ENCODE peak calls at places on chromosomes 11 and 22, in seven cellular contexts. G, J, B, P, A, R and V are unnamed samples.
A peak's percentile ranks its signal among the peaks of the same experiment; 100 is the strongest.

GRCh38 chr11:76962583-76963416 is 71.4 kb upstream of the B3GNT6 start:
- DNase-seq in J (no peak), A (no peak), R (no peak), P (no peak), G (no peak), B (peak; percentile 34), V (no peak)

GRCh38 chr11:12193515-12194336 is 83.3 kb downstream of the MICAL2 start:
- DNase-seq in B (no peak), G (no peak), R (no peak), A (no peak), J (no peak), P (no peak), V (no peak)

GRCh38 chr11:59144096-59144495 is 1.4 kb downstream of the FAM111A start:
- DNase-seq in B (no peak), G (no peak), P (no peak), R (peak; percentile 42), A (no peak), J (no peak), V (no peak)

GRCh38 chr22:49576241-49577141 is 251.2 kb downstream of the BRD1 start:
- DNase-seq in J (peak; percentile 62), A (peak; percentile 46), R (no peak), B (peak; percentile 1), G (no peak), P (no peak), V (no peak)

GRCh38 chr11:113260096-113260425 is 54.3 kb upstream of the TTC12 start:
- DNase-seq in R (no peak), J (no peak), G (no peak), P (no peak), B (no peak), A (no peak), V (no peak)

GRCh38 chr22:25890651-25891050 is 148.7 kb downstream of the MYO18B start:
- DNase-seq in A (no peak), P (no peak), B (no peak), J (no peak), R (no peak), G (no peak), V (peak; percentile 50)

GRCh38 chr22:21443057-21443734 is 24.0 kb upstream of the TMEM191C start:
- DNase-seq in R (no peak), B (no peak), A (peak; percentile 49), J (peak; percentile 49), P (no peak), G (no peak), V (peak; percentile 8)

GRCh38 chr11:132186699-132187098 is 816.3 kb downstream of the NTM start:
- DNase-seq in G (no peak), R (no peak), J (no peak), P (no peak), B (no peak), A (no peak), V (no peak)

GRCh38 chr22:23383491-23384450 is 196.3 kb downstream of the IGLL1 start:
- DNase-seq in J (peak; percentile 78), A (no peak), R (no peak), G (peak; percentile 78), P (no peak), B (no peak), V (peak; percentile 83)

GRCh38 chr22:28711820-28712777 is 29.5 kb downstream of the CHEK2 start:
- DNase-seq in R (peak; percentile 55), J (no peak), B (no peak), G (no peak), P (no peak), A (no peak), V (no peak)

GRCh38 chr11:14544611-14545010 is 24.4 kb upstream of the PSMA1 start:
- DNase-seq in R (no peak), A (no peak), J (no peak), B (no peak), G (no peak), P (no peak), V (no peak)

GRCh38 chr11:28759311-28759710 is 651.1 kb downstream of the METTL15 start:
- DNase-seq in G (no peak), J (no peak), A (no peak), P (no peak), B (no peak), R (peak; percentile 72), V (no peak)

GRCh38 chr22:50316114-50317065 is 8.9 kb upstream of the PLXNB2 start:
- DNase-seq in J (peak; percentile 74), G (no peak), B (no peak), A (no peak), P (no peak), R (no peak), V (no peak)

GRCh38 chr22:31968022-31968421 is 23.7 kb downstream of the YWHAH start:
- DNase-seq in A (no peak), B (no peak), G (no peak), P (no peak), J (no peak), R (no peak), V (no peak)

GRCh38 chr22:27983361-27983791 is 64.3 kb upstream of the PITPNB start:
- DNase-seq in B (no peak), G (no peak), A (no peak), J (no peak), R (no peak), P (no peak), V (no peak)

GRCh38 chr22:40499187-40499753 is 128.9 kb downstream of the SGSM3 start:
- DNase-seq in J (no peak), A (no peak), R (peak; percentile 89), G (peak; percentile 46), P (peak; percentile 10), B (no peak), V (no peak)

GRCh38 chr11:48125866-48126265 is 90.7 kb upstream of the OR4B1 start:
- DNase-seq in B (no peak), J (no peak), P (no peak), R (no peak), G (no peak), A (no peak), V (peak; percentile 57)

GRCh38 chr22:43207386-43207785 is 20.5 kb upstream of the TTLL12 start:
- DNase-seq in A (no peak), J (no peak), G (no peak), B (no peak), R (no peak), P (no peak), V (no peak)

GRCh38 chr22:24471570-24471969 is 23.6 kb upstream of the UPB1 start:
- DNase-seq in R (peak; percentile 89), G (peak; percentile 68), A (no peak), J (no peak), P (no peak), B (no peak), V (no peak)

GRCh38 chr11:108035690-108036089 is 27.0 kb downstream of the CUL5 start:
- DNase-seq in A (no peak), G (no peak), R (no peak), B (no peak), P (no peak), J (no peak), V (no peak)

GRCh38 chr22:31561238-31561887 is 65.0 kb downstream of the SFI1 start:
- DNase-seq in J (peak; percentile 81), R (peak; percentile 78), A (peak; percentile 83), P (peak; percentile 60), B (peak; percentile 84), G (peak; percentile 72), V (peak; percentile 86)

GRCh38 chr11:73239111-73239521 is 21.0 kb downstream of the P2RY2 start:
- DNase-seq in A (no peak), G (no peak), P (no peak), B (no peak), R (no peak), J (peak; percentile 51), V (no peak)

GRCh38 chr11:119734788-119735187 is 5.8 kb upstream of the NECTIN1 start:
- DNase-seq in A (no peak), B (no peak), G (no peak), J (no peak), P (no peak), R (peak; percentile 30), V (no peak)

GRCh38 chr11:96147186-96147585 is 195.8 kb downstream of the MAML2 start:
- DNase-seq in A (no peak), R (peak; percentile 68), G (no peak), J (no peak), B (no peak), P (no peak), V (no peak)

GRCh38 chr22:42035256-42035655 is 35.4 kb downstream of the NAGA start:
- DNase-seq in B (no peak), R (no peak), A (no peak), G (no peak), J (no peak), P (no peak), V (no peak)

GRCh38 chr11:43959321-43959995 is 17.0 kb downstream of the C11orf96 start:
- DNase-seq in B (no peak), P (no peak), A (no peak), R (no peak), G (no peak), J (no peak), V (peak; percentile 52)

GRCh38 chr11:74279256-74279655 is 32.2 kb downstream of the P4HA3 start:
- DNase-seq in B (no peak), G (no peak), P (no peak), R (no peak), A (no peak), J (no peak), V (no peak)

GRCh38 chr11:87892291-87892690 is 283.0 kb downstream of the RAB38 start:
- DNase-seq in B (no peak), G (no peak), P (no peak), J (no peak), R (no peak), A (no peak), V (no peak)

GRCh38 chr22:31271485-31271884 is 20.8 kb downstream of the PIK3IP1 start:
- DNase-seq in J (no peak), G (no peak), A (no peak), B (no peak), R (no peak), P (no peak), V (no peak)

GRCh38 chr22:31291403-31291715 is 929 bp downstream of the PIK3IP1 start:
- DNase-seq in G (no peak), R (no peak), P (no peak), A (no peak), J (no peak), B (no peak), V (no peak)

GRCh38 chr11:2309251-2310072 is 7.6 kb downstream of the TSPAN32 start:
- DNase-seq in A (no peak), B (no peak), G (no peak), R (no peak), J (no peak), P (no peak), V (peak; percentile 79)
- TF ChIP-seq POLR2A in A (no peak), B (no peak), G (no peak), R (no peak), J (no peak), P (no peak), V (no peak)

GRCh38 chr22:19524170-19525115 is at the start of gene CLDN5:
- DNase-seq in J (peak; percentile 76), B (no peak), G (no peak), P (no peak), A (peak; percentile 59), R (peak; percentile 91), V (no peak)
- H3K4me3 ChIP-seq in J (peak within 1 kb of the TSS; percentile 70), B (peak within 1 kb of the TSS; percentile 25), G (peak within 1 kb of the TSS; percentile 20), P (peak within 1 kb of the TSS; percentile 38), A (peak within 1 kb of the TSS; percentile 65), R (peak within 1 kb of the TSS; percentile 75), V (peak within 1 kb of the TSS; percentile 8)

GRCh38 chr11:843818-844692 is 1.4 kb downstream of the TSPAN4 start:
- DNase-seq in B (peak; percentile 83), R (peak; percentile 91), A (peak; percentile 84), J (peak; percentile 94), P (peak; percentile 89), G (peak; percentile 93), V (peak; percentile 95)
- TF ChIP-seq POLR2A in B (peak; percentile 55), R (peak; percentile 68), A (no peak), J (no peak), P (no peak), G (peak; percentile 25), V (no peak)

GRCh38 chr11:117809236-117810055 is 12.4 kb upstream of the DSCAML1 start:
- DNase-seq in G (peak; percentile 36), A (peak; percentile 69), B (peak; percentile 78), P (no peak), J (peak; percentile 83), R (no peak), V (no peak)
- H3K4me3 ChIP-seq in G (no peak overlapping the region), A (peak overlapping the region; percentile 53), B (no peak overlapping the region), P (no peak overlapping the region), J (no peak overlapping the region), R (no peak overlapping the region), V (no peak overlapping the region)